ENCODE peak calls at places on chromosome 4, in six cellular contexts. One of them, this sample, is unnamed.

GRCh38 chr4:56976283-56976877 is 1.0 kb downstream of the NOA1 start:
- DNase-seq in SK-N-SH: no peak
- DNase-seq in OCI-LY7: peak
- DNase-seq in endothelial cell of umbilical vein: peak
- DNase-seq in HCT116: no peak
- DNase-seq in neural progenitor cell: no peak
- DNase-seq in this sample: no peak

GRCh38 chr4:61583696-61584095 is 383.6 kb downstream of the ADGRL3 start:
- DNase-seq in HCT116: no peak
- DNase-seq in SK-N-SH: no peak
- DNase-seq in neural progenitor cell: no peak
- DNase-seq in endothelial cell of umbilical vein: no peak
- DNase-seq in OCI-LY7: no peak
- DNase-seq in this sample: peak

GRCh38 chr4:177596035-177596434 is 153.8 kb upstream of the AGA start:
- DNase-seq in HCT116: peak
- DNase-seq in SK-N-SH: peak
- DNase-seq in endothelial cell of umbilical vein: no peak
- DNase-seq in neural progenitor cell: peak
- DNase-seq in OCI-LY7: no peak
- DNase-seq in this sample: peak

GRCh38 chr4:156998500-156999174 is 27.0 kb upstream of the PDGFC start:
- DNase-seq in endothelial cell of umbilical vein: no peak
- DNase-seq in SK-N-SH: no peak
- DNase-seq in HCT116: no peak
- DNase-seq in neural progenitor cell: no peak
- DNase-seq in OCI-LY7: no peak
- DNase-seq in this sample: no peak

GRCh38 chr4:148071009-148071408 is 339.1 kb downstream of the ARHGAP10 start:
- DNase-seq in HCT116: no peak
- DNase-seq in SK-N-SH: no peak
- DNase-seq in OCI-LY7: no peak
- DNase-seq in endothelial cell of umbilical vein: no peak
- DNase-seq in neural progenitor cell: no peak
- DNase-seq in this sample: no peak

GRCh38 chr4:89889289-89889688 is 5.4 kb upstream of the MMRN1 start:
- DNase-seq in neural progenitor cell: no peak
- DNase-seq in OCI-LY7: no peak
- DNase-seq in SK-N-SH: no peak
- DNase-seq in endothelial cell of umbilical vein: peak
- DNase-seq in HCT116: no peak
- DNase-seq in this sample: no peak

GRCh38 chr4:165737309-165737972 is 135.6 kb upstream of the TLL1 start:
- DNase-seq in OCI-LY7: no peak
- DNase-seq in SK-N-SH: no peak
- DNase-seq in neural progenitor cell: no peak
- DNase-seq in endothelial cell of umbilical vein: peak
- DNase-seq in HCT116: no peak
- DNase-seq in this sample: no peak

GRCh38 chr4:142088906-142089305 is 452.5 kb downstream of the IL15 start:
- DNase-seq in OCI-LY7: no peak
- DNase-seq in SK-N-SH: no peak
- DNase-seq in endothelial cell of umbilical vein: no peak
- DNase-seq in neural progenitor cell: no peak
- DNase-seq in HCT116: no peak
- DNase-seq in this sample: no peak

GRCh38 chr4:107600456-107600855 is 119.6 kb downstream of the PAPSS1 start:
- DNase-seq in SK-N-SH: no peak
- DNase-seq in HCT116: no peak
- DNase-seq in neural progenitor cell: no peak
- DNase-seq in endothelial cell of umbilical vein: no peak
- DNase-seq in OCI-LY7: no peak
- DNase-seq in this sample: no peak

GRCh38 chr4:121794505-121795192 is 6.5 kb upstream of the EXOSC9 start:
- DNase-seq in HCT116: no peak
- DNase-seq in OCI-LY7: no peak
- DNase-seq in endothelial cell of umbilical vein: no peak
- DNase-seq in neural progenitor cell: no peak
- DNase-seq in SK-N-SH: no peak
- DNase-seq in this sample: no peak

GRCh38 chr4:6423575-6423974 is 48.8 kb downstream of the PPP2R2C start:
- DNase-seq in endothelial cell of umbilical vein: no peak
- DNase-seq in neural progenitor cell: no peak
- DNase-seq in HCT116: no peak
- DNase-seq in OCI-LY7: no peak
- DNase-seq in SK-N-SH: no peak
- DNase-seq in this sample: no peak

GRCh38 chr4:123230061-123230460 is 166.5 kb upstream of the SPRY1 start:
- DNase-seq in neural progenitor cell: no peak
- DNase-seq in endothelial cell of umbilical vein: no peak
- DNase-seq in HCT116: no peak
- DNase-seq in SK-N-SH: no peak
- DNase-seq in OCI-LY7: no peak
- DNase-seq in this sample: no peak

GRCh38 chr4:123234966-123235365 is 161.6 kb upstream of the SPRY1 start:
- DNase-seq in OCI-LY7: no peak
- DNase-seq in HCT116: no peak
- DNase-seq in neural progenitor cell: no peak
- DNase-seq in SK-N-SH: no peak
- DNase-seq in endothelial cell of umbilical vein: no peak
- DNase-seq in this sample: no peak

GRCh38 chr4:123232439-123232838 is 164.2 kb upstream of the SPRY1 start:
- DNase-seq in endothelial cell of umbilical vein: peak
- DNase-seq in OCI-LY7: no peak
- DNase-seq in HCT116: no peak
- DNase-seq in neural progenitor cell: no peak
- DNase-seq in SK-N-SH: no peak
- DNase-seq in this sample: no peak

GRCh38 chr4:123233409-123233808 is 163.2 kb upstream of the SPRY1 start:
- DNase-seq in neural progenitor cell: no peak
- DNase-seq in endothelial cell of umbilical vein: peak
- DNase-seq in HCT116: no peak
- DNase-seq in SK-N-SH: no peak
- DNase-seq in OCI-LY7: no peak
- DNase-seq in this sample: no peak

GRCh38 chr4:123235431-123235830 is 161.2 kb upstream of the SPRY1 start:
- DNase-seq in HCT116: no peak
- DNase-seq in neural progenitor cell: no peak
- DNase-seq in OCI-LY7: no peak
- DNase-seq in endothelial cell of umbilical vein: no peak
- DNase-seq in SK-N-SH: no peak
- DNase-seq in this sample: no peak
- H3K27ac ChIP-seq in HCT116: no peak
- H3K27ac ChIP-seq in neural progenitor cell: no peak
- H3K27ac ChIP-seq in OCI-LY7: no peak
- H3K27ac ChIP-seq in endothelial cell of umbilical vein: no peak
- H3K27ac ChIP-seq in SK-N-SH: peak
- H3K27ac ChIP-seq in this sample: no peak

GRCh38 chr4:98749206-98749605 is 90.8 kb upstream of the TSPAN5 start:
- DNase-seq in OCI-LY7: no peak
- DNase-seq in SK-N-SH: no peak
- DNase-seq in endothelial cell of umbilical vein: no peak
- DNase-seq in neural progenitor cell: no peak
- DNase-seq in HCT116: no peak
- DNase-seq in this sample: no peak

GRCh38 chr4:98758182-98758581 is 99.8 kb upstream of the TSPAN5 start:
- DNase-seq in HCT116: no peak
- DNase-seq in OCI-LY7: no peak
- DNase-seq in endothelial cell of umbilical vein: no peak
- DNase-seq in SK-N-SH: no peak
- DNase-seq in neural progenitor cell: no peak
- DNase-seq in this sample: no peak

GRCh38 chr4:98754736-98755135 is 96.3 kb upstream of the TSPAN5 start:
- DNase-seq in SK-N-SH: no peak
- DNase-seq in endothelial cell of umbilical vein: peak
- DNase-seq in neural progenitor cell: no peak
- DNase-seq in OCI-LY7: no peak
- DNase-seq in HCT116: no peak
- DNase-seq in this sample: no peak
- TF ChIP-seq CTCF in SK-N-SH: no peak
- TF ChIP-seq CTCF in endothelial cell of umbilical vein: no peak
- TF ChIP-seq CTCF in neural progenitor cell: no peak
- TF ChIP-seq CTCF in OCI-LY7: no peak
- TF ChIP-seq CTCF in HCT116: no peak
- TF ChIP-seq CTCF in this sample: no peak

DNA sequence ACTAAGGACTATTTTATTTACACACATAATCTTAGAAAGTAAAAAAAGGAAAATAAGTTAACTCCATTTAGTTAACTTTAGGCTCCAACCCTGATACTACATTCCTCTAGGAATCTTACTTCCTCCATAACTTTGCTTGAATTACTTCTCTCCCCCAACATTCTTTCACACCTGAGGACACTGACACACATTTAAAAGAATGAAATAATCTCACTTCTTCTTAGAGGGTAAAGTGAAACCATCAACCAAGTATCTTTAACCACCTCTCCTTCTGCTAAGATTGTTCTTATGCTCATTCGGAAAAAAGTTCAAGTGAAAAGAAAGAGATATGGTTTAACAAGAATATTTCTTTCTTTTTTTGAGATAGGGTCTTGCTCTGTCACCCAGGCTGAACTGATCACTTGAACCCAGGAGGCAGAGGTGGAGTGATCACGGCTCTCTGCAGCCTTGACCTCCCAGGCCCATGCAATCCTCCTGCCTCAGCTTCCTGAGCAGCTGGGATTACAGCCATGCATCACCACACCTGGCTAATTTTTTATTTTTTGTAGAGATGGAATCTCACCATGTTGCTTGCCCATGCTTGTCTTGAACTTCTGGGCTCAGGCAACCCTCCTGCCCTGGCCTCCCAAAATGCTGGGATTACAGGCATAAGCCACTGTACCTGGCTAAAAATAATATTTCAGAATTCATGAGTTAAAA is 28.5 kb downstream of the SLC25A4 start:
- DNase-seq in neural progenitor cell: no peak
- DNase-seq in OCI-LY7: peak
- DNase-seq in SK-N-SH: no peak
- DNase-seq in endothelial cell of umbilical vein: no peak
- DNase-seq in HCT116: no peak
- DNase-seq in this sample: no peak
- H3K27ac ChIP-seq in neural progenitor cell: no peak
- H3K27ac ChIP-seq in OCI-LY7: peak
- H3K27ac ChIP-seq in SK-N-SH: no peak
- H3K27ac ChIP-seq in endothelial cell of umbilical vein: no peak
- H3K27ac ChIP-seq in HCT116: no peak
- H3K27ac ChIP-seq in this sample: peak

GRCh38 chr4:76374744-76375143 is 46.2 kb downstream of the CCDC158 start:
- DNase-seq in neural progenitor cell: no peak
- DNase-seq in HCT116: no peak
- DNase-seq in OCI-LY7: no peak
- DNase-seq in SK-N-SH: no peak
- DNase-seq in endothelial cell of umbilical vein: peak
- DNase-seq in this sample: no peak
- TF ChIP-seq CTCF in neural progenitor cell: no peak
- TF ChIP-seq CTCF in HCT116: no peak
- TF ChIP-seq CTCF in OCI-LY7: no peak
- TF ChIP-seq CTCF in SK-N-SH: peak
- TF ChIP-seq CTCF in endothelial cell of umbilical vein: no peak
- TF ChIP-seq CTCF in this sample: no peak

GRCh38 chr4:42488554-42488953 is 91.3 kb downstream of the SHISA3 start:
- DNase-seq in OCI-LY7: no peak
- DNase-seq in HCT116: no peak
- DNase-seq in neural progenitor cell: peak
- DNase-seq in endothelial cell of umbilical vein: no peak
- DNase-seq in SK-N-SH: no peak
- DNase-seq in this sample: no peak
- H3K27ac ChIP-seq in OCI-LY7: no peak
- H3K27ac ChIP-seq in HCT116: no peak
- H3K27ac ChIP-seq in neural progenitor cell: no peak
- H3K27ac ChIP-seq in endothelial cell of umbilical vein: no peak
- H3K27ac ChIP-seq in SK-N-SH: no peak
- H3K27ac ChIP-seq in this sample: no peak

GRCh38 chr4:51842554-51843308 is at the start of gene DCUN1D4:
- DNase-seq in endothelial cell of umbilical vein: peak
- DNase-seq in OCI-LY7: peak
- DNase-seq in neural progenitor cell: peak
- DNase-seq in HCT116: peak
- DNase-seq in SK-N-SH: peak
- DNase-seq in this sample: peak
- TF ChIP-seq CTCF in endothelial cell of umbilical vein: peak
- TF ChIP-seq CTCF in OCI-LY7: no peak
- TF ChIP-seq CTCF in neural progenitor cell: peak
- TF ChIP-seq CTCF in HCT116: no peak
- TF ChIP-seq CTCF in SK-N-SH: peak
- TF ChIP-seq CTCF in this sample: no peak

GRCh38 chr4:183989471-183989870 is 84.4 kb downstream of the STOX2 start:
- DNase-seq in SK-N-SH: no peak
- DNase-seq in OCI-LY7: no peak
- DNase-seq in HCT116: no peak
- DNase-seq in neural progenitor cell: no peak
- DNase-seq in endothelial cell of umbilical vein: no peak
- DNase-seq in this sample: no peak
- H3K27ac ChIP-seq in SK-N-SH: no peak
- H3K27ac ChIP-seq in OCI-LY7: no peak
- H3K27ac ChIP-seq in HCT116: no peak
- H3K27ac ChIP-seq in neural progenitor cell: no peak
- H3K27ac ChIP-seq in endothelial cell of umbilical vein: no peak
- H3K27ac ChIP-seq in this sample: peak

GRCh38 chr4:8664976-8665375 is 72.4 kb downstream of the CPZ start:
- DNase-seq in HCT116: no peak
- DNase-seq in OCI-LY7: no peak
- DNase-seq in neural progenitor cell: no peak
- DNase-seq in SK-N-SH: no peak
- DNase-seq in endothelial cell of umbilical vein: no peak
- DNase-seq in this sample: no peak
- TF ChIP-seq CTCF in HCT116: peak
- TF ChIP-seq CTCF in OCI-LY7: no peak
- TF ChIP-seq CTCF in neural progenitor cell: no peak
- TF ChIP-seq CTCF in SK-N-SH: no peak
- TF ChIP-seq CTCF in endothelial cell of umbilical vein: no peak
- TF ChIP-seq CTCF in this sample: no peak

This sample was measured in RWPE1.